ENCODE peak calls at places on chromosomes 11 and 22, in four cellular contexts. R is activated CD8-positive, alpha-beta T cell treated with anti-CD3 and anti-CD28 coated beads for 36 hours; W is CD8-positive, alpha-beta memory T cell; C is HEK293T. T is an unnamed sample.

GRCh38 chr11:128493570-128493965 is 93.8 kb downstream of the ETS1 start:
- DNase-seq in R (no peak), W (no peak), C (no peak), T (no peak)

GRCh38 chr22:40519948-40520331 is 116.6 kb downstream of the MRTFA start:
- DNase-seq in R (no peak), W (no peak), C (no peak), T (no peak)

GRCh38 chr22:27420186-27420816 is 381.3 kb downstream of the MN1 start:
- DNase-seq in R (no peak), W (no peak), C (no peak), T (no peak)

GRCh38 chr11:44754876-44755552 is 28.3 kb downstream of the TSPAN18 start:
- DNase-seq in R (no peak), W (no peak), C (no peak), T (no peak)

GRCh38 chr11:9565822-9566560 is 7.5 kb upstream of the WEE1 start:
- DNase-seq in R (peak), W (no peak), C (peak), T (peak)

GRCh38 chr11:34416746-34417145 is 22.0 kb upstream of the CAT start:
- DNase-seq in R (no peak), W (no peak), C (no peak), T (no peak)

GRCh38 chr11:96794152-96794551 is 404.3 kb downstream of the JRKL start:
- DNase-seq in R (no peak), W (no peak), C (peak), T (no peak)

GRCh38 chr11:59117774-59118173 is 10.7 kb downstream of the FAM111B start:
- DNase-seq in R (no peak), W (no peak), C (no peak), T (no peak)

GRCh38 chr22:23833911-23834317 is 4.9 kb downstream of the DERL3 start:
- DNase-seq in R (no peak), W (no peak), C (no peak), T (no peak)

GRCh38 chr11:74154621-74155281 is 16.1 kb downstream of the C2CD3 start:
- DNase-seq in R (no peak), W (no peak), C (no peak), T (peak)

GRCh38 chr11:44600739-44601416 is 35.4 kb downstream of the CD82 start:
- DNase-seq in R (peak), W (no peak), C (no peak), T (no peak)

GRCh38 chr11:119764108-119764874 is 35.3 kb upstream of the NECTIN1 start:
- DNase-seq in R (no peak), W (no peak), C (no peak), T (peak)

GRCh38 chr22:46681010-46681409 is 57.0 kb downstream of the CERK start:
- DNase-seq in R (peak), W (no peak), C (peak), T (no peak)

GRCh38 chr11:109401532-109401931 is 20.5 kb upstream of the C11orf87 start:
- DNase-seq in R (no peak), W (no peak), C (no peak), T (no peak)

GRCh38 chr11:45927332-45927683 is 4.9 kb downstream of the LARGE2 start:
- DNase-seq in R (peak), W (no peak), C (no peak), T (no peak)

GRCh38 chr11:130721736-130722135 is 194.5 kb downstream of the SNX19 start:
- DNase-seq in R (no peak), W (no peak), C (no peak), T (peak)

GRCh38 chr22:22944268-22944985 is 56.8 kb downstream of the IGLL5 start:
- DNase-seq in R (no peak), W (no peak), C (no peak), T (no peak)

GRCh38 chr11:114612686-114613085 is 17.1 kb upstream of the NXPE4 start:
- DNase-seq in R (no peak), W (no peak), C (no peak), T (no peak)

GRCh38 chr11:47466701-47467250 is 17.8 kb upstream of the RAPSN start:
- DNase-seq in R (no peak), W (no peak), C (no peak), T (peak)

GRCh38 chr11:21635359-21635758 is 557.5 kb upstream of the ANO5 start:
- DNase-seq in R (no peak), W (no peak), C (no peak), T (no peak)

GRCh38 chr11:103696130-103696529 is 340.3 kb upstream of the DDI1 start:
- DNase-seq in R (no peak), W (no peak), C (no peak), T (no peak)

GRCh38 chr22:46845281-46846153 is 83.1 kb downstream of the TBC1D22A start:
- DNase-seq in R (no peak), W (no peak), C (no peak), T (peak)

GRCh38 chr22:46674367-46674781 is 54.2 kb downstream of the GRAMD4 start:
- DNase-seq in R (peak), W (peak), C (no peak), T (no peak)

GRCh38 chr22:27438271-27438980 is 363.1 kb downstream of the MN1 start:
- DNase-seq in R (no peak), W (no peak), C (no peak), T (peak)

GRCh38 chr11:7196396-7197146 is 55.1 kb upstream of the SYT9 start:
- DNase-seq in R (no peak), W (no peak), C (no peak), T (no peak)

GRCh38 chr11:132886335-132886734 is 646.0 kb downstream of the OPCML start:
- DNase-seq in R (no peak), W (no peak), C (no peak), T (peak)

GRCh38 chr22:32144875-32145274 is 14.2 kb downstream of the C22orf42 start:
- DNase-seq in R (no peak), W (no peak), C (no peak), T (no peak)

GRCh38 chr11:706957-707816 is 1.2 kb downstream of the EPS8L2 start:
- DNase-seq in R (no peak), W (no peak), C (no peak), T (peak)